ENCODE peak calls at places on chromosomes 4 and X, in four cellular contexts. T is CD8-positive, alpha-beta T cell; K is PC-3; E is H1. P is an unnamed sample. For H3K9me3, the result is how much of the 10 kb centered on the place peaks cover.

GRCh38 chrX:120795301-120795700 is 80.4 kb downstream of the CT47B1 start:
- DNase-seq in T (no peak), K (no peak), E (no peak), P (no peak)

GRCh38 chr4:69697536-69697935 is 44.5 kb upstream of the UGT2A1 start:
- DNase-seq in T (no peak), K (no peak), E (no peak), P (no peak)

GRCh38 chrX:106987488-106987887 is 12.5 kb downstream of the MORC4 start:
- DNase-seq in T (no peak), K (no peak), E (no peak), P (no peak)

GRCh38 chr4:1453731-1454130 is 47.5 kb upstream of the NKX1-1 start:
- DNase-seq in T (no peak), K (no peak), E (no peak), P (no peak)

GRCh38 chrX:68842781-68843581 is 14.2 kb downstream of the EFNB1 start:
- DNase-seq in T (no peak), K (no peak), E (no peak), P (no peak)

GRCh38 chrX:41441934-41442823 is 5.0 kb upstream of the NYX start:
- DNase-seq in T (peak), K (peak), E (peak), P (peak)

GRCh38 chr4:32519060-32519459 is 1798.9 kb downstream of the PCDH7 start:
- DNase-seq in T (no peak), K (no peak), E (no peak), P (no peak)

GRCh38 chr4:35465096-35465495 is 779.2 kb downstream of the ARAP2 start:
- DNase-seq in T (no peak), K (no peak), E (no peak), P (no peak)

GRCh38 chrX:137166591-137166990 is 132.8 kb upstream of the GPR101 start:
- DNase-seq in T (no peak), K (peak), E (peak), P (no peak)

GRCh38 chr4:161900110-161900509 is 263.7 kb downstream of the FSTL5 start:
- DNase-seq in T (no peak), K (no peak), E (no peak), P (no peak)

GRCh38 chrX:72001906-72002305 is 91.3 kb downstream of the NHSL2 start:
- DNase-seq in T (no peak), K (no peak), E (no peak), P (no peak)

GRCh38 chrX:71998836-71999509 is 88.3 kb downstream of the NHSL2 start:
- DNase-seq in T (no peak), K (peak), E (no peak), P (no peak)

GRCh38 chrX:71997320-71997719 is 86.7 kb downstream of the NHSL2 start:
- DNase-seq in T (no peak), K (no peak), E (no peak), P (no peak)

GRCh38 chrX:72001471-72001870 is 90.8 kb downstream of the NHSL2 start:
- DNase-seq in T (no peak), K (no peak), E (no peak), P (no peak)

GRCh38 chrX:71999535-71999934 is 88.9 kb downstream of the NHSL2 start:
- DNase-seq in T (no peak), K (no peak), E (no peak), P (no peak)
- H3K9me3 ChIP-seq in T (under half), K (under half), E (under half), P (under half)

GRCh38 chr4:54227261-54228063 is 1.6 kb upstream of the PDGFRA start:
- DNase-seq in T (no peak), K (peak), E (no peak), P (no peak)

GRCh38 chr4:54229631-54230478 is 762 bp downstream of the PDGFRA start:
- DNase-seq in T (no peak), K (no peak), E (no peak), P (no peak)

GRCh38 chr4:54228563-54229501 is at the start of gene PDGFRA:
- DNase-seq in T (no peak), K (no peak), E (no peak), P (no peak)

GRCh38 chr4:54226399-54227260 is 2.5 kb upstream of the PDGFRA start:
- DNase-seq in T (no peak), K (no peak), E (no peak), P (no peak)

DNA sequence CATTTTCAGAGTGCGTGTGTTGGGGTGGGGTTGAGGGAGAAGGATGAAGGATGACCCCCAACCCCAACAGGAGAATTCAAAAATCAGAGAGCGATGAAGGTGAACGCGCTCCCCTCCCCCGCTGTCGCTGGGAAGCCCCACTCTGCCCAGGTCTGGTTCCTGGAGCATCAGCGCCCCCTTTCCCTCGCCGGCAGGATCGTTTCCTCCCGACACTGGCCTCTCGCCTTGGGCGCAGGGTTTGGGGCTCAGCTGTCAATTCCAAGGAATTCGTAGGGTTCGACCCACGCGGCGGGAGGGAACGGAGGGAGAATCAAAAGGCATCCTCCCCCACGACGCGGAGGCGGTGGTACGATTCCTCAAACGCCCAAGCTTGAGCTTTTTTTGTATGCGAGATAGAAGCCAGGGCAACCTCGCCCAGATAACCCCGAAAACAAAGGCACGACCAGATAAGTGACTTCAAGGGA is 997 bp upstream of the PDGFRA start:
- DNase-seq in T (no peak), K (peak), E (no peak), P (peak)
- H3K9me3 ChIP-seq in T (under half), K (under half), E (under half), P (under half)

GRCh38 chr4:71857713-71858451 is 74.0 kb upstream of the GC start:
- DNase-seq in T (no peak), K (no peak), E (peak), P (peak)
- H3K9me3 ChIP-seq in T (under half), K (under half), E (under half), P (half or more)

DNA sequence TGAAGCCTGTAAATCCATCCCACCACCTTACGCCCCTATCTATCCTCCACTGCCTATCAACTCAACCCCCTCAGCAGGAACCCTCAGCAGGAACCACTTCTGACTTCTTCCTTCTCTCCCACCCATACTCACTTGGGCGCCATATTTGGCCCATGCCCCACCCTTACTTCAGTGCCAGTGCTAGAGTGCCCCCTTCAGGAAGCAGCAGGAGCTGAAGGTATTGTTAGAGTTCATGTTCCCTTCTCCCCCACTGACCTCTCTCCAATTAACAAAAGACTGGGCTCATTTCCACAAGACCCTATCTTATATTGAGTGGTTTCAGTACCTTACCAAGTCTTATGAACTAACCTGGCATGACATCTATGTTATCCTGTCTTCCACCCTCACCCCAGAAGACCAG is 363.1 kb upstream of the SLIT2 start:
- DNase-seq in T (no peak), K (no peak), E (no peak), P (peak)
- H3K9me3 ChIP-seq in T (under half), K (under half), E (under half), P (under half)